ENCODE peak calls at places on chromosomes 16 and 17, in six cellular contexts. C, F, S, V, D and R are unnamed samples.

GRCh38 chr17:66898536-66898935 is 63.6 kb downstream of the CACNG5 start:
- DNase-seq in S (no peak), F (no peak), V (no peak), D (no peak), C (no peak), R (no peak)

GRCh38 chr16:89985219-89985618 is 34.0 kb downstream of the DBNDD1 start:
- DNase-seq in D (no peak), C (no peak), S (no peak), F (no peak), V (no peak), R (no peak)

GRCh38 chr17:48613862-48614694 is 1.0 kb downstream of the HOXB8 start:
- DNase-seq in V (no peak), F (no peak), C (no peak), S (peak; percentile 61), D (no peak), R (no peak)

GRCh38 chr17:80254396-80255241 is 6.0 kb upstream of the RNF213 start:
- DNase-seq in C (no peak), F (no peak), V (peak; percentile 93), S (no peak), D (peak; percentile 92), R (peak; percentile 92)

GRCh38 chr17:36722121-36722902 is 120.9 kb downstream of the MRM1 start:
- DNase-seq in S (peak; percentile 86), C (no peak), V (no peak), D (peak; percentile 6), F (peak; percentile 70), R (no peak)

GRCh38 chr16:50657251-50657650 is 23.9 kb downstream of the SNX20 start:
- DNase-seq in C (no peak), S (no peak), F (no peak), D (peak; percentile 16), V (no peak), R (no peak)

GRCh38 chr17:17987187-17987896 is 14.7 kb downstream of the DRC3 start:
- DNase-seq in V (no peak), C (no peak), F (no peak), D (no peak), S (no peak), R (no peak)

GRCh38 chr16:84891149-84891795 is 71.5 kb downstream of the CRISPLD2 start:
- DNase-seq in S (no peak), V (no peak), D (no peak), F (no peak), C (no peak), R (no peak)

GRCh38 chr16:719815-720506 is 985 bp upstream of the ANTKMT start:
- DNase-seq in V (no peak), S (no peak), F (no peak), D (no peak), C (no peak), R (peak; percentile 44)

GRCh38 chr17:80982426-80982974 is 9.1 kb upstream of the CHMP6 start:
- DNase-seq in S (no peak), F (no peak), V (no peak), D (no peak), C (no peak), R (no peak)

GRCh38 chr17:6240001-6240400 is 169.8 kb downstream of the WSCD1 start:
- DNase-seq in S (no peak), F (no peak), V (no peak), C (peak; percentile 51), D (no peak), R (no peak)

GRCh38 chr16:77171750-77172635 is 19.0 kb upstream of the MON1B start:
- DNase-seq in S (peak; percentile 35), D (peak; percentile 76), F (no peak), C (no peak), V (peak; percentile 59), R (peak; percentile 77)

GRCh38 chr16:69494993-69495392 is 70.6 kb downstream of the CYB5B start:
- DNase-seq in S (no peak), D (no peak), F (no peak), V (no peak), C (no peak), R (peak; percentile 45)

GRCh38 chr17:42212382-42212781 is 18.1 kb upstream of the GHDC start:
- DNase-seq in C (no peak), F (no peak), D (peak; percentile 20), V (peak; percentile 26), S (no peak), R (no peak)

GRCh38 chr17:37327341-37328090 is 48.3 kb upstream of the C17orf78 start:
- DNase-seq in V (peak; percentile 99), D (peak; percentile 85), F (no peak), S (no peak), C (no peak), R (peak; percentile 28)

GRCh38 chr17:30323262-30323894 is 10.5 kb downstream of the TMIGD1 start:
- DNase-seq in S (no peak), V (no peak), D (no peak), F (no peak), C (no peak), R (peak; percentile 30)

GRCh38 chr17:49496183-49496865 is 1.2 kb downstream of the NGFR start:
- DNase-seq in D (peak; percentile 37), F (peak; percentile 91), V (peak; percentile 34), C (peak; percentile 91), S (peak; percentile 96), R (peak; percentile 53)

GRCh38 chr16:24853830-24854229 is 8.1 kb downstream of the SLC5A11 start:
- DNase-seq in V (peak; percentile 25), F (peak; percentile 48), S (no peak), D (peak; percentile 66), C (no peak), R (peak; percentile 78)

GRCh38 chr17:81429353-81429774 is 34.1 kb downstream of the BAHCC1 start:
- DNase-seq in D (peak; percentile 72), V (peak; percentile 72), F (no peak), S (no peak), C (no peak), R (peak; percentile 86)

GRCh38 chr16:918068-918467 is 52.7 kb downstream of the LMF1 start:
- DNase-seq in D (no peak), F (no peak), C (no peak), V (no peak), S (no peak), R (no peak)

GRCh38 chr17:17823433-17824118 is 13.2 kb downstream of the SREBF1 start:
- DNase-seq in V (peak; percentile 69), S (peak; percentile 88), F (peak; percentile 70), C (peak; percentile 90), D (peak; percentile 64), R (peak; percentile 91)

GRCh38 chr17:19753661-19754463 is 5.8 kb upstream of the ALDH3A1 start:
- DNase-seq in F (no peak), V (peak; percentile 31), S (no peak), C (no peak), D (no peak), R (peak; percentile 85)

GRCh38 chr17:4023220-4023619 is 59.0 kb upstream of the ATP2A3 start:
- DNase-seq in D (no peak), V (no peak), S (no peak), F (no peak), C (no peak), R (no peak)

GRCh38 chr16:19290860-19291259 is 5.3 kb downstream of the CLEC19A start:
- DNase-seq in D (no peak), F (no peak), S (no peak), V (no peak), C (no peak), R (no peak)

GRCh38 chr17:47715669-47716325 is 17.2 kb upstream of the TBX21 start:
- DNase-seq in S (no peak), D (no peak), C (no peak), V (no peak), F (no peak), R (no peak)

GRCh38 chr17:62703269-62703775 is 75.9 kb downstream of the MRC2 start:
- DNase-seq in F (no peak), C (no peak), D (no peak), S (no peak), V (peak; percentile 55), R (peak; percentile 87)

GRCh38 chr16:64397945-64398508 is 723.8 kb downstream of the CDH11 start:
- DNase-seq in F (no peak), S (no peak), V (no peak), C (no peak), D (peak; percentile 89), R (no peak)

GRCh38 chr17:35607239-35607817 is 20.2 kb downstream of the AP2B1 start:
- DNase-seq in F (no peak), D (no peak), V (no peak), S (no peak), C (no peak), R (no peak)

GRCh38 chr17:35603674-35604073 is 16.6 kb downstream of the AP2B1 start:
- DNase-seq in S (no peak), C (no peak), V (no peak), F (no peak), D (no peak), R (no peak)

GRCh38 chr17:35609831-35610230 is 22.7 kb downstream of the AP2B1 start:
- DNase-seq in V (no peak), D (no peak), C (no peak), F (no peak), S (no peak), R (no peak)

DNA sequence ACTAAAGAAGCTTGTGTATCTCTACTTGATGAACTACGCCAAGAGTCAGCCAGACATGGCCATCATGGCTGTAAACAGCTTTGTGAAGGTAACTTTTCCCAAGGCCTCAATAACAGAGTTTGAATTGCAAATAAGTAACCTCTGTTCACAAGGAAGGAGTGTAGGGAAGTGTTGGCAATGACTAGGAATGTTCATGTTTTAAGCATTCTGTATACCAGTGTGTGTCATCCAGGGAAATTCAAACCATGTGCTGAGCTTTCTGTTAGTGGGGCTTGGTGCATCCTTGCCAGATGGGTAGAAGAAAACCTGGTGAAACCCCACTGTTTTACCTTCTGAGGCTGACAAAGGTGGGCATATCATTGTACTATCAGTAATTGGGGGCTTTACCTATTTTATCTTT is 18.6 kb downstream of the AP2B1 start:
- DNase-seq in V (peak; percentile 82), F (no peak), C (no peak), D (peak; percentile 21), S (no peak), R (no peak)
- TF ChIP-seq CTCF in V (no peak), F (no peak), C (no peak), D (no peak), S (no peak), R (no peak)

GRCh38 chr16:85894266-85894665 is 4.7 kb upstream of the IRF8 start:
- DNase-seq in C (no peak), V (no peak), S (no peak), D (no peak), F (peak; percentile 17), R (peak; percentile 14)
- TF ChIP-seq CTCF in C (no peak), V (no peak), S (no peak), D (no peak), F (no peak), R (no peak)

DNA sequence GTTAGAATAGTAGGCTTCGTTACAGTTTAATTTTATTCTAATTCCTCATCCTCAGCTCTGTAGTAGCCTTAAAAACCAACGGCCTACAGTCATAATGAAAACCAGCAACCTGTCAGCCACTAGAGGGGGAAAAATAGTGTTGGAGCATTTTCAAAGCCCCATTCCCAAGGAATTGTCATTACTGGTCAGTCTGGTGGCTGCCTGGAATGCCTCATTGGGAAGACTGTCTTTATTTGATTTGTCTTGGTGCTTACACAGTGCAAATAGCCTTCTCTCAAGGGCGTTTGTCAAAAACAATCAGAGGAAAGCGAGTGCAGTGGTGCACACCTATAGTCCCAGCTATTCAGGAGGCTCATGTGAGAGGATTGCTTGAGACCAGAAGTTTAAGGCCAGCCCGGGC is 4.7 kb downstream of the LPCAT2 start:
- DNase-seq in C (no peak), F (no peak), S (no peak), D (no peak), V (no peak), R (no peak)
- TF ChIP-seq CTCF in C (no peak), F (no peak), S (no peak), D (peak; percentile 21), V (peak; percentile 21), R (no peak)

GRCh38 chr16:67150058-67150832 is 553 bp downstream of the B3GNT9 start:
- DNase-seq in V (peak; percentile 67), F (no peak), D (peak; percentile 59), S (peak; percentile 77), C (no peak), R (no peak)
- TF ChIP-seq CTCF in V (peak; percentile 8), F (no peak), D (no peak), S (peak; percentile 29), C (peak; percentile 52), R (no peak)